ENCODE peak calls at places on chromosome 13, in nine cellular contexts. U is Caco-2, C is PC-3, N is astrocyte of the cerebellum, H is HepG2, T is breast epithelium, B is cardiac fibroblast, Z is BE2C, Q is OCI-LY7. G is an unnamed sample.

GRCh38 chr13:63389756-63390155 is 1974.1 kb upstream of the PCDH20 start:
- DNase-seq in H (no peak), B (no peak), Z (no peak), U (no peak), Q (no peak), T (no peak), C (no peak), N (no peak), G (no peak)

GRCh38 chr13:58018865-58019264 is 387.3 kb downstream of the PCDH17 start:
- DNase-seq in B (no peak), C (no peak), Q (no peak), U (no peak), N (no peak), H (no peak), T (no peak), Z (no peak), G (no peak)

GRCh38 chr13:69565334-69565733 is 542.3 kb upstream of the ATXN8OS start:
- DNase-seq in Q (peak), U (peak), H (peak), T (no peak), Z (peak), B (peak), N (peak), C (peak), G (peak)

GRCh38 chr13:72221276-72221962 is 354.4 kb upstream of the DACH1 start:
- DNase-seq in T (peak), N (no peak), Z (peak), B (peak), Q (peak), U (peak), C (peak), H (peak), G (peak)

GRCh38 chr13:95603887-95604533 is 40.5 kb downstream of the DZIP1 start:
- DNase-seq in H (peak), C (peak), Z (no peak), N (peak), Q (no peak), B (peak), T (no peak), U (no peak), G (no peak)

GRCh38 chr13:27035892-27036235 is 135.7 kb downstream of the USP12 start:
- DNase-seq in Z (no peak), H (no peak), N (no peak), B (peak), Q (no peak), U (no peak), T (no peak), C (peak), G (no peak)

GRCh38 chr13:93450226-93450625 is 223.6 kb downstream of the GPC6 start:
- DNase-seq in B (peak), C (no peak), Q (no peak), U (no peak), N (no peak), Z (no peak), H (no peak), T (no peak), G (no peak)

GRCh38 chr13:70353096-70353495 is 244.8 kb upstream of the KLHL1 start:
- DNase-seq in N (no peak), B (no peak), H (no peak), C (peak), U (no peak), Z (no peak), T (no peak), Q (no peak), G (no peak)

GRCh38 chr13:31046711-31047279 is 114.3 kb downstream of the TEX26 start:
- DNase-seq in Q (no peak), Z (peak), U (no peak), N (no peak), C (no peak), B (peak), H (no peak), T (no peak), G (no peak)

GRCh38 chr13:50275392-50276063 is 260.3 kb downstream of the KCNRG start:
- DNase-seq in U (no peak), B (peak), Q (no peak), Z (no peak), C (no peak), T (no peak), N (no peak), H (peak), G (no peak)

GRCh38 chr13:40456397-40456958 is 210.0 kb downstream of the FOXO1 start:
- DNase-seq in B (no peak), T (no peak), C (no peak), N (no peak), Z (no peak), Q (no peak), H (no peak), U (no peak), G (no peak)

GRCh38 chr13:98449273-98449672 is 127.6 kb downstream of the STK24 start:
- DNase-seq in U (no peak), T (no peak), C (no peak), H (no peak), N (no peak), Q (no peak), B (no peak), Z (no peak), G (no peak)

GRCh38 chr13:44452418-44452817 is 78.8 kb downstream of the SERP2 start:
- DNase-seq in B (no peak), U (no peak), H (no peak), N (no peak), Z (no peak), T (no peak), C (no peak), Q (no peak), G (no peak)

GRCh38 chr13:19860884-19861655 is 2.4 kb downstream of the ZMYM5 start:
- DNase-seq in U (no peak), Q (peak), Z (no peak), H (peak), N (no peak), B (peak), T (no peak), C (peak), G (no peak)

GRCh38 chr13:32419862-32420261 is 8.1 kb downstream of the N4BP2L1 start:
- DNase-seq in B (no peak), Q (no peak), T (no peak), Z (no peak), N (no peak), H (no peak), U (no peak), C (no peak), G (no peak)

GRCh38 chr13:65470781-65471180 is 1759.4 kb downstream of the PCDH9 start:
- DNase-seq in N (no peak), C (no peak), B (peak), H (no peak), U (no peak), T (no peak), Q (no peak), Z (no peak), G (no peak)

GRCh38 chr13:29754486-29754806 is 96.0 kb downstream of the UBL3 start:
- DNase-seq in T (no peak), Z (peak), B (peak), C (peak), N (no peak), U (no peak), H (peak), Q (no peak), G (no peak)

GRCh38 chr13:24081388-24081787 is 79.1 kb upstream of the SPATA13 start:
- DNase-seq in Q (no peak), B (no peak), U (no peak), Z (no peak), C (no peak), T (no peak), N (no peak), H (no peak), G (no peak)

GRCh38 chr13:64675256-64675892 is 2554.8 kb downstream of the PCDH9 start:
- DNase-seq in U (no peak), C (peak), H (peak), Z (no peak), N (peak), B (peak), T (no peak), Q (no peak), G (no peak)

GRCh38 chr13:22114630-22115311 is 443.9 kb downstream of the FGF9 start:
- DNase-seq in H (no peak), Z (no peak), C (no peak), B (no peak), T (no peak), U (no peak), N (no peak), Q (peak), G (no peak)

GRCh38 chr13:94682229-94682628 is 30.1 kb downstream of the SOX21 start:
- DNase-seq in Z (no peak), C (no peak), T (no peak), B (no peak), N (no peak), H (no peak), Q (no peak), U (no peak), G (no peak)

GRCh38 chr13:44403720-44404063 is 30.1 kb downstream of the SERP2 start:
- DNase-seq in Q (no peak), H (no peak), B (no peak), Z (no peak), C (no peak), U (no peak), T (no peak), N (peak), G (peak)

GRCh38 chr13:51937320-51938290 is 73.6 kb downstream of the ATP7B start:
- DNase-seq in T (no peak), B (no peak), N (no peak), Q (no peak), C (no peak), U (peak), Z (no peak), H (no peak), G (no peak)

GRCh38 chr13:51934461-51935087 is 72.8 kb downstream of the CCDC70 start:
- DNase-seq in Q (no peak), T (no peak), C (no peak), N (no peak), H (no peak), Z (no peak), U (no peak), B (no peak), G (no peak)

GRCh38 chr13:51933466-51934058 is 71.8 kb downstream of the CCDC70 start:
- DNase-seq in T (no peak), H (no peak), Q (no peak), U (no peak), B (no peak), C (no peak), Z (no peak), N (no peak), G (no peak)

GRCh38 chr13:51938454-51938853 is 72.8 kb downstream of the ATP7B start:
- DNase-seq in Q (no peak), Z (no peak), B (no peak), T (no peak), C (no peak), N (no peak), U (peak), H (no peak), G (no peak)

DNA sequence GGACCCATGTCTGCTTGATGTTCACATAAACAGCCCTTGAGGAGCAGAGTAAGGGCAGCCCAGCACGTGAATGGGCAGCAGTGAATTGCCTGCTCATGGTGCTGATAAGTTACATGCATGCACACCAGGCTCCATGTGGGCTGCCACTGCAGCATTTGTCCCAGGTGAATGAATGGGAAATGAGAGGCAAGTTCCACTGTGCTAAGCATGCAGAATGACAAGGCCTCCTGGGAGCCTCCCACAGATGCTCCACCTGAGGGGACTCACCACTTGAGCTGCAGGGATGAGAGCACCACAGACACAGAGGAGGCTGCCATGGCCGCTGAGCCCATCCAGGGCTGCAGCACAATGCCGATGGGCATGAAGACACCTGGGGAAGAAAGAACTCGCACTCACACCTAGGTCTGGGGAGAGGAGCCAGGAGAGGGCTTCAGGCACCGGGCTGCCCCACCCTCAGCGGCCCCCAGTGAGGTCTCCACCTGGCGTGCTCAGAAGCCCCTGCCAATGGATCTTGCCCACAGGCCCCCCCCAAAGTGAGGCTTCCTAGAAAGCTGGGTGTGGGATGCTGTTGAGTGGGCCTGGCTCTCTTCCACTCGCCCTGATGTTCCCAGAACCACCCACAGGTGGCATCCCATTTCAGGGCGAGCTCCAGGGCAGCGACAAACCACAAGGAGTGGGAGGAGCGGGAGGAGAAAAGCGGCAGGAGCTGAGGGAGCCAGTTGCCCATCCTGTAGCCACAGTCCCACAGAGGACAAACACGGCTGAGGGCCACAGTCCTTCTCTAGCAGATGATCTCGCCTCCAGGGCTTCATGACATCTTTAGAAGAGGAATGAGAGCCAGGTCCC is 73.8 kb downstream of the CCDC70 start:
- DNase-seq in C (peak), Z (no peak), H (no peak), U (peak), T (no peak), N (no peak), B (peak), Q (no peak), G (peak)
- TF ChIP-seq CTCF in C (peak), Z (peak), H (peak), U (peak), T (peak), N (peak), B (peak), Q (peak), G (no peak)

GRCh38 chr13:105290596-105290995 is 1244.9 kb downstream of the EFNB2 start:
- DNase-seq in C (no peak), H (no peak), U (no peak), B (no peak), Q (no peak), Z (no peak), N (no peak), T (no peak), G (no peak)
- TF ChIP-seq CTCF in C (no peak), H (no peak), U (no peak), B (no peak), Q (no peak), Z (no peak), N (no peak), T (no peak), G (no peak)

GRCh38 chr13:102580552-102581169 is 16.1 kb upstream of the TPP2 start:
- DNase-seq in T (no peak), Q (peak), B (peak), H (peak), N (peak), C (peak), U (no peak), Z (peak), G (peak)
- TF ChIP-seq CTCF in T (peak), Q (peak), B (peak), H (peak), N (peak), C (peak), U (peak), Z (peak), G (peak)

GRCh38 chr13:107734891-107735620 is 480.3 kb downstream of the LIG4 start:
- DNase-seq in Z (no peak), Q (no peak), U (no peak), C (no peak), N (peak), T (no peak), B (no peak), H (no peak), G (no peak)

GRCh38 chr13:107730835-107731234 is 484.5 kb downstream of the LIG4 start:
- DNase-seq in U (no peak), Q (no peak), N (no peak), B (no peak), Z (no peak), T (no peak), C (no peak), H (no peak), G (no peak)

GRCh38 chr13:107736149-107736548 is 479.2 kb downstream of the LIG4 start:
- DNase-seq in U (no peak), Z (no peak), T (no peak), Q (no peak), B (no peak), C (no peak), H (no peak), N (no peak), G (no peak)
- TF ChIP-seq CTCF in U (no peak), Z (no peak), T (no peak), Q (no peak), B (no peak), C (no peak), H (no peak), N (no peak), G (no peak)

DNA sequence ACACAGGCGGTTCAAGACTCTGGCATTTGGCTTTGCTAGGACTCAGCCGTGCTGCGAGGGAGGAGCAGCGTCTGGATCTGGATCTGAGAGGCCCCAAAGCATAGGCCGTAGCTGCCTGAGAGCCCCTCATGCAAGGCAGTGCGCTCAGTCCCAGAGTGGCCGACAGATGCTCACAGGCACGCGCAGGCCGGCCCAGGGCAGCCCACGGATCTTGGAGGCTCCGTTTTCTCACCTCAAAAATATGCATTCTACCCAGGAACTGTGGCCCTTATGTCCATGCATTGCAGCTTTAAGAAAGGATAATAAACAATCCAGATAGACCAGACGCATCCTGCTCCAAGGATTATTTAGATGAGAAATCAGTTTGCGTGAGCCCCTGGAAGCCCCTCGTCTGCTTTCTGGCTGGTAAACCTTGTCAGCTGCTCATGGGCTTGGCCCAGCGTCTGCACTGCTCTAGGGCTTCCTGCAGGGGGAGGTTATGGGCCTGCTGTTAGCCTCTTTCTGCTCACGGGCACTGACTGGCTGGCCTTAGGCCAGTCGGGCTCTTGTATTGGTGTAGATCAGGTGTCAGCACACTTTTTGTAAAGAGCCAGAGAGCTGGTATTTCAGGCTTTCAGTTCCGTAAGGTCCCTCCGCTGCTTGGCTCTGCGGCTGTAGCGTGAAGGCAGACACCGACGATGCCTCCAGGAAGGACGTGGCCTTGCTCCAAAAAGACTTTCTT is 24.2 kb downstream of the TEX29 start:
- DNase-seq in H (peak), B (peak), U (no peak), N (no peak), Q (no peak), C (peak), Z (no peak), T (no peak), G (peak)
- TF ChIP-seq CTCF in H (peak), B (peak), U (peak), N (peak), Q (no peak), C (peak), Z (peak), T (no peak), G (peak)